ENCODE peak calls at places on chromosomes 12 and 14, in four cellular contexts. C, W, G and K are unnamed samples.

GRCh38 chr12:53097564-53098353 is at the start of gene IGFBP6:
- DNase-seq in W (peak; percentile 61), G (peak; percentile 81), C (peak; percentile 62), K (peak; percentile 33)

GRCh38 chr14:23626946-23627345 is 9.2 kb upstream of the DHRS2 start:
- DNase-seq in G (no peak), W (no peak), C (no peak), K (no peak)

GRCh38 chr14:61812347-61813100 is 50.3 kb downstream of the SNAPC1 start:
- DNase-seq in G (no peak), C (peak; percentile 11), W (no peak), K (no peak)

GRCh38 chr14:54548491-54548890 is 18.4 kb upstream of the SAMD4A start:
- DNase-seq in C (no peak), W (no peak), G (no peak), K (no peak)

GRCh38 chr12:62268956-62269355 is 8.8 kb downstream of the USP15 start:
- DNase-seq in G (no peak), C (no peak), W (no peak), K (no peak)

GRCh38 chr14:36020120-36021029 is 156.1 kb downstream of the PTCSC3 start:
- DNase-seq in W (no peak), G (no peak), C (no peak), K (no peak)

GRCh38 chr14:93072659-93073365 is 42.9 kb downstream of the ITPK1 start:
- DNase-seq in C (no peak), W (no peak), G (no peak), K (no peak)

GRCh38 chr12:724194-724855 is 28.1 kb upstream of the WNK1 start:
- DNase-seq in W (no peak), C (no peak), G (no peak), K (no peak)

GRCh38 chr12:11839093-11839641 is 189.7 kb downstream of the ETV6 start:
- DNase-seq in W (peak; percentile 35), G (peak; percentile 68), C (no peak), K (no peak)

GRCh38 chr12:55051197-55051920 is 31.6 kb downstream of the NEUROD4 start:
- DNase-seq in C (no peak), W (no peak), G (no peak), K (no peak)

GRCh38 chr14:20294636-20295035 is 11.1 kb downstream of the TTC5 start:
- DNase-seq in G (no peak), C (no peak), W (no peak), K (no peak)

GRCh38 chr12:68358532-68359485 is 26.6 kb upstream of the MDM1 start:
- DNase-seq in G (peak; percentile 70), W (peak; percentile 92), C (peak; percentile 71), K (peak; percentile 17)

GRCh38 chr12:57238854-57239554 is 9.5 kb downstream of the SHMT2 start:
- DNase-seq in C (peak; percentile 81), G (peak; percentile 86), W (peak; percentile 86), K (peak; percentile 80)

GRCh38 chr12:7374423-7375144 is 69.4 kb downstream of the CD163L1 start:
- DNase-seq in C (no peak), W (peak; percentile 14), G (peak; percentile 40), K (no peak)

GRCh38 chr12:6135071-6135470 is 10.6 kb upstream of the VWF start:
- DNase-seq in G (no peak), W (no peak), C (no peak), K (no peak)

GRCh38 chr12:123532021-123532420 is 1.5 kb downstream of the RILPL1 start:
- DNase-seq in G (peak; percentile 41), W (no peak), C (no peak), K (no peak)

GRCh38 chr14:68340262-68340661 is 452.6 kb downstream of the ZFP36L1 start:
- DNase-seq in C (no peak), W (no peak), G (no peak), K (no peak)
- H3K4me3 ChIP-seq in C (no peak overlapping the region), W (no peak overlapping the region), G (no peak overlapping the region), K (no peak overlapping the region)

DNA sequence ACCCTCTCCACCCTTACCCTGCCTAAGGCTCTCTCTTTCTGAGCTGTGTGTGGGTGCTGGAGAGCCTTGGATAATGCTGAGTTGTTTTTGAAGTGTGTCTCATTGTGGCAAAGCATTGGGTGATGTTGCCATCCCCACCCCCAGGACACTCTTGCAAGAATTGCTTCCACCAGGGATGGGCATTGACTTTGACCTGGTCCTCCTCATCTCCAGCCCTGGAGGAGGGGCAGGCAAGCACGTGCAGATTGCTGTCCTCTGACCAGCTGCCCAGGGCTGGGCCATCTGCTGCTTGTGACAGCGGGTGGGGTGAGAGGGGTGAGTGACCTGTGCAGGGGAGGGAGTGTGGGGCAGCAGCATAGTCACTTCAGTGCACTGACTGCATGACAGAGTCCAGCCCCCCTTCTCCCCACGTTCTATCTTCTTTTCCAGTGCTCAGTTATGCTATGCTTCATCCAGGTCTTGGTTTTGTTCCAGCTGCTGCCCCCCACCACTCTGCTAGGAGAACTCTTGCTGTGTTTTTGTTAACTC is 26.2 kb downstream of the SUSD6 start:
- DNase-seq in C (no peak), G (peak; percentile 23), W (no peak), K (no peak)
- H3K4me3 ChIP-seq in C (no peak overlapping the region), G (no peak overlapping the region), W (no peak overlapping the region), K (no peak overlapping the region)

GRCh38 chr14:103848720-103849077 is 1.3 kb upstream of the PPP1R13B start:
- DNase-seq in C (no peak), G (peak; percentile 24), W (no peak), K (no peak)
- H3K4me3 ChIP-seq in C (no peak overlapping the region), G (peak overlapping the region; percentile 54), W (no peak overlapping the region), K (no peak overlapping the region)

DNA sequence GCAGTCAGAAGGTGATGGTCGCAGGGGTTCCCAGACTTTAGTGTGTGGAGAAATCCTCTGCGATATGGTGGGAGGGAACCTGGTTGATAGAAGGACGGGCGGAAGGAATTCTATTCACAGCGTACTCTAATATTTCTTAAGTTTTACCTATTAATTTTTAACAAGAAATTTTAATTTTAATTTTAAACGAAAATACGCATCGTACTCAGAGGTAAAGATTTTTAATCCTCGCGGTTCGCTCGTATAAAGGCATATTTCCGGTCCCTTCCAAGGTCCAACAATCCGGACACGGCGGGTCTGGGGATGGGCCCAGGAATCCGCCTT is 338 bp upstream of the SLC48A1 start:
- DNase-seq in G (no peak), C (no peak), W (no peak), K (no peak)
- H3K4me3 ChIP-seq in G (peak overlapping the region; percentile 96), C (no peak overlapping the region), W (peak overlapping the region; percentile 77), K (peak overlapping the region; percentile 38)

GRCh38 chr14:74619672-74620131 is 7.7 kb upstream of the LTBP2 start:
- DNase-seq in C (no peak), W (peak; percentile 88), G (peak; percentile 95), K (no peak)
- H3K4me3 ChIP-seq in C (no peak overlapping the region), W (no peak overlapping the region), G (no peak overlapping the region), K (no peak overlapping the region)

GRCh38 chr12:115860619-115861018 is 416.9 kb downstream of the MED13L start:
- DNase-seq in W (no peak), C (no peak), G (no peak), K (no peak)
- H3K4me3 ChIP-seq in W (no peak overlapping the region), C (no peak overlapping the region), G (no peak overlapping the region), K (no peak overlapping the region)

DNA sequence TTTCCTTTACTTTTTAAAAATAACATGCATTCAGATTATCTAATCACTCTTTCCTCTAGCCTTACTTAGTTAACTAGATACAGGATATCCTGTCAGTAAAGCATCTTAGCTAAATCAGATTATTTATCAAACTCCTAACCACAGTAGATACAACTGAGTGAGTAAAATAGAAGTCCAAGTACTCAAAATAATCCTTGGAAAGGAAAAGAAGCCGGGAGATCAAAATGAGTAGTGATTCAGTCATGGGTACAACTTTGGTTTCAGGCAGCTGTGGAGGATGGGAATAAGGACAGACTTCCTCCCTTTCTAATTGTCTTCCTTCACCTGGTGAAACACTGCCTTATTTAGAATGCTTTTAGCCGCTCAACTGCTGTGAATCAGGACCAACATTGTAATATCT is 29.4 kb downstream of the GNG2 start:
- DNase-seq in W (no peak), G (no peak), C (no peak), K (no peak)
- H3K4me3 ChIP-seq in W (no peak overlapping the region), G (no peak overlapping the region), C (no peak overlapping the region), K (no peak overlapping the region)

DNA sequence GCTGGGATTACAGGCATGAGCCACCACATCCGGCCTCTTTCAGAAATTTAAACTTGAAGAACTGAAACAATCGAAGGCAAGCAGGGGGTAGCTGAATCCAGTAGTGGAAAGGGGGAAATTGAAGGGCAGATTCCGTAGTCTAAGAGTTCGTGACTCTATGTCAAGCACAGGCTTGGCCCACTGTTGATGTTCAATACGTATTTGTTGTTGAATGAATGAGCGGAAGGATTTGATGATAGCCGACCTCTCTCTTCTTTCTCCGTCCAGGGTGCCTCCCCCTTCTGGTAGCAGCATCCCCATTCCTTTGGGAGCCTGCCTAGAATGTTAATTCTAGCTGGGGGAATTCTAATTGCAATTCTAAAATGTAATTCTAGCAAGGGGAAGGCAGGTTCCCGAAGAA is 59.8 kb upstream of the MED13L start:
- DNase-seq in W (no peak), G (no peak), C (no peak), K (no peak)
- H3K4me3 ChIP-seq in W (no peak overlapping the region), G (no peak overlapping the region), C (no peak overlapping the region), K (no peak overlapping the region)